ENCODE peak calls at places on chromosome 15, in seven cellular contexts. M, F, J, D, C, G and V are unnamed samples.
A peak's percentile ranks its signal among the peaks of the same experiment; 100 is the strongest.

GRCh38 chr15:63401078-63401477 is 19.4 kb upstream of the CA12 start:
- DNase-seq in M (no peak), F (no peak), C (no peak), J (no peak), G (no peak), D (no peak), V (no peak)

GRCh38 chr15:89203705-89204273 is 17.6 kb downstream of the RLBP1 start:
- DNase-seq in D (peak; percentile 55), M (no peak), G (no peak), F (no peak), J (no peak), C (no peak), V (no peak)

GRCh38 chr15:65094294-65094995 is 17.9 kb downstream of the KBTBD13 start:
- DNase-seq in C (no peak), F (no peak), M (no peak), G (no peak), J (no peak), D (no peak), V (no peak)

GRCh38 chr15:78422571-78423340 is 15.3 kb upstream of the IREB2 start:
- DNase-seq in D (peak; percentile 62), F (peak; percentile 79), G (peak; percentile 65), J (peak; percentile 49), M (peak; percentile 60), C (peak; percentile 55), V (no peak)

GRCh38 chr15:43133429-43134156 is at the start of gene TMEM62:
- DNase-seq in C (peak; percentile 52), D (peak; percentile 67), G (peak; percentile 93), J (peak; percentile 56), M (peak; percentile 90), F (peak; percentile 84), V (peak; percentile 39)

GRCh38 chr15:101372149-101372577 is 77.1 kb upstream of the SNRPA1 start:
- DNase-seq in D (no peak), J (no peak), M (no peak), F (no peak), G (no peak), C (no peak), V (no peak)

GRCh38 chr15:101012326-101013040 is 93.3 kb downstream of the LRRK1 start:
- DNase-seq in D (no peak), M (no peak), G (no peak), C (no peak), F (no peak), J (no peak), V (no peak)

GRCh38 chr15:52783191-52783829 is 6.8 kb downstream of the ONECUT1 start:
- DNase-seq in D (no peak), J (no peak), G (peak; percentile 77), C (peak; percentile 85), F (peak; percentile 82), M (no peak), V (no peak)

GRCh38 chr15:37124330-37124729 is 24.0 kb upstream of the MEIS2 start:
- DNase-seq in G (no peak), J (no peak), F (no peak), M (no peak), D (no peak), C (no peak), V (no peak)

GRCh38 chr15:48939686-48940085 is 24.0 kb downstream of the SHC4 start:
- DNase-seq in C (no peak), J (no peak), F (no peak), M (peak; percentile 35), D (no peak), G (no peak), V (no peak)

GRCh38 chr15:87369269-87369668 is 887.3 kb downstream of the NTRK3 start:
- DNase-seq in F (no peak), C (no peak), M (no peak), J (no peak), G (no peak), D (no peak), V (no peak)

GRCh38 chr15:100940785-100941379 is 21.7 kb downstream of the LRRK1 start:
- DNase-seq in J (no peak), D (no peak), C (no peak), G (no peak), F (no peak), M (no peak), V (no peak)

GRCh38 chr15:34047893-34048775 is 9.1 kb upstream of the AVEN start:
- DNase-seq in D (no peak), C (no peak), F (no peak), G (no peak), M (no peak), J (no peak), V (no peak)

GRCh38 chr15:35444557-35445204 is 101.3 kb downstream of the DPH6 start:
- DNase-seq in G (no peak), D (no peak), F (peak; percentile 61), C (peak; percentile 47), M (no peak), J (no peak), V (peak; percentile 22)

GRCh38 chr15:64246364-64247189 is 83.8 kb upstream of the PPIB start:
- DNase-seq in G (no peak), D (peak; percentile 53), M (peak; percentile 65), J (no peak), C (peak; percentile 11), F (no peak), V (no peak)

GRCh38 chr15:63114465-63114864 is 7.2 kb upstream of the LACTB start:
- DNase-seq in M (no peak), J (no peak), C (no peak), F (no peak), D (no peak), G (no peak), V (no peak)

GRCh38 chr15:62647195-62647865 is 395.2 kb upstream of the TPM1 start:
- DNase-seq in J (no peak), M (peak; percentile 80), C (no peak), D (no peak), F (no peak), G (no peak), V (no peak)

GRCh38 chr15:60620707-60621106 is 141.8 kb upstream of the ICE2 start:
- DNase-seq in C (no peak), F (peak; percentile 26), M (peak; percentile 87), J (no peak), D (no peak), G (peak; percentile 33), V (no peak)

GRCh38 chr15:78264304-78265136 is at the start of gene DNAJA4:
- DNase-seq in J (peak; percentile 50), M (peak; percentile 62), D (peak; percentile 66), C (no peak), G (peak; percentile 54), F (no peak), V (no peak)

GRCh38 chr15:88745696-88746095 is 57.5 kb upstream of the ACAN start:
- DNase-seq in M (no peak), F (no peak), C (no peak), D (no peak), J (no peak), G (no peak), V (no peak)

GRCh38 chr15:80459380-80459779 is 55.2 kb downstream of the ARNT2 start:
- DNase-seq in M (no peak), D (no peak), F (no peak), G (no peak), C (no peak), J (no peak), V (no peak)

GRCh38 chr15:94229591-94230365 is 1.6 kb upstream of the MCTP2 start:
- DNase-seq in C (no peak), D (peak; percentile 45), J (peak; percentile 46), G (no peak), M (no peak), F (no peak), V (no peak)

GRCh38 chr15:98083203-98083910 is 122.9 kb downstream of the ARRDC4 start:
- DNase-seq in G (peak; percentile 22), J (no peak), F (peak; percentile 13), C (no peak), M (no peak), D (no peak), V (no peak)

DNA sequence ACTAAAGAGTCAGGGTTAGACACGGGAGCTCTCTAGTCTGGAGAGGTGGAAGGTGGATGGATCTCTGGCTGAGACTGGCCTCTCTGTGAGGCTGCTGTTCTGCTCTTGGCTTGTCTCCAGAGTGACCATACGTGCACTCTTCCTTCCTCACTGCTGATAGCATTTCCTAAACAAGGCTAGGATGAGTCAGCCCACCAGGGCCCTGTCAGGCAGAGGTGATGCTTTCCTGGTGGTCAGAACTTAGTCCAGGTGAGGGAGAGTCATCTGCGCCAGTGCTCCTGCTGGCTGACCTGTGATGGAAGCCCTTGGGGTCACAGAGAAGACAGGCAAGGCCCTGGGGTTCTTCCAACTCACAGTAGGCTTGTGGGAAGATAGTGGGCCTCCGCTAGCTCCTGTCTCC is 16.3 kb downstream of the ALPK3 start:
- DNase-seq in M (peak; percentile 67), J (no peak), C (no peak), D (no peak), F (no peak), G (peak; percentile 17), V (no peak)
- H3K4me1 ChIP-seq in M (peaks cover 15% of the 10 kb centered on the region), J (no peaks in the 10 kb centered on the region), C (no peaks in the 10 kb centered on the region), D (no peaks in the 10 kb centered on the region), F (peaks cover 36% of the 10 kb centered on the region), G (peaks cover 16% of the 10 kb centered on the region), V (no peaks in the 10 kb centered on the region)

GRCh38 chr15:40122239-40122638 is 13.6 kb upstream of the BMF start:
- DNase-seq in G (no peak), M (no peak), F (no peak), C (no peak), D (no peak), J (no peak), V (no peak)
- H3K4me3 ChIP-seq in G (no peak overlapping the region), M (no peak overlapping the region), F (no peak overlapping the region), C (no peak overlapping the region), D (no peak overlapping the region), J (no peak overlapping the region), V (no peak overlapping the region)

GRCh38 chr15:71276355-71276665 is 161.0 kb downstream of the THSD4 start:
- DNase-seq in J (no peak), G (no peak), F (no peak), D (no peak), C (no peak), M (no peak), V (no peak)
- H3K4me1 ChIP-seq in J (no peaks in the 10 kb centered on the region), G (peaks cover 19% of the 10 kb centered on the region), F (peaks cover 17% of the 10 kb centered on the region), D (no peaks in the 10 kb centered on the region), C (no peaks in the 10 kb centered on the region), M (peaks cover 9% of the 10 kb centered on the region), V (no peaks in the 10 kb centered on the region)

GRCh38 chr15:67033012-67033411 is 32.4 kb upstream of the SMAD3 start:
- DNase-seq in G (no peak), C (no peak), J (no peak), F (no peak), D (no peak), M (no peak), V (no peak)

GRCh38 chr15:67032608-67033007 is 32.8 kb upstream of the SMAD3 start:
- DNase-seq in C (no peak), F (no peak), D (no peak), G (no peak), J (no peak), M (no peak), V (no peak)

GRCh38 chr15:67035886-67036285 is 29.5 kb upstream of the SMAD3 start:
- DNase-seq in G (no peak), F (no peak), C (no peak), D (no peak), M (no peak), J (no peak), V (no peak)

GRCh38 chr15:67031321-67031720 is 34.1 kb upstream of the SMAD3 start:
- DNase-seq in D (no peak), F (no peak), M (no peak), J (no peak), G (no peak), C (no peak), V (no peak)

DNA sequence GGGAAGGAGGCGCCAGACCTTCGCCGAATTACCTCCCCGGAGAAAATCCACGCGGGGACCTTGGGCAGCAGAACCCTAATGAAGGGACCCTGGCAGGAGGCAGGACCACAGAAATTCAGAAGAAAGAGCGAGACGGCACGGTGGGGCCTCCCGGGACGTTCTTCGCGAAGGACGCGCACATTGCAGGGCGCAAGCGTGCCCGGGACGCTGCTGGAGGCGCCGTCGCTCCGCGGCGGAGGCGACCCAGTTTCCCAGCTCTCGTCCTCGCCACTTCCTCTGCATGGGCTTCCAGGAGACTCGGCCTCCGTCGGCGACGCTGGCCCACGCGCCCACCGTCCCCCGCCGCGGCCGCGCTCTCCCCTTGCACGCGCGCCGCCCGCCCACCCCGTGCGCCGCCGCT is 31.9 kb upstream of the SMAD3 start:
- DNase-seq in G (no peak), C (no peak), F (no peak), M (no peak), D (peak; percentile 35), J (peak; percentile 4), V (no peak)
- H3K4me3 ChIP-seq in G (no peak overlapping the region), C (peak overlapping the region; percentile 22), F (peak overlapping the region; percentile 10), M (no peak overlapping the region), D (peak overlapping the region; percentile 41), J (peak overlapping the region; percentile 64), V (peak overlapping the region; percentile 2)